ENCODE peak calls at places on chromosomes 3 and 15, in seven cellular contexts. J is IMR-90, E is K562, S is fibroblast of lung, N is H9, I is MM.1S, R is OCI-LY7. Z is an unnamed sample.

GRCh38 chr3:18236726-18237125 is 188.4 kb downstream of the SATB1 start:
- DNase-seq in E (no peak), R (no peak), I (no peak), S (no peak), J (no peak), N (no peak), Z (no peak)

GRCh38 chr15:76118767-76119166 is 59.0 kb downstream of the TMEM266 start:
- DNase-seq in R (no peak), E (no peak), N (no peak), J (no peak), S (no peak), I (no peak), Z (no peak)

GRCh38 chr15:74723187-74723586 is 2.1 kb downstream of the CYP1A1 start:
- DNase-seq in I (no peak), S (no peak), J (no peak), N (no peak), R (no peak), E (no peak), Z (no peak)

GRCh38 chr3:180275176-180275575 is 238.4 kb upstream of the PEX5L start:
- DNase-seq in E (no peak), I (no peak), S (no peak), R (no peak), J (no peak), N (no peak), Z (no peak)

GRCh38 chr15:34616613-34617012 is 33.2 kb upstream of the GOLGA8B start:
- DNase-seq in N (no peak), R (no peak), S (peak; percentile 52), J (peak; percentile 49), E (peak; percentile 26), I (no peak), Z (peak; percentile 38)

GRCh38 chr15:44066211-44066827 is 128.8 kb downstream of the FRMD5 start:
- DNase-seq in S (peak; percentile 40), N (peak; percentile 66), J (peak; percentile 72), E (peak; percentile 54), R (peak; percentile 83), I (peak; percentile 80), Z (peak; percentile 68)

GRCh38 chr15:89486726-89487050 is 9.7 kb downstream of the RHCG start:
- DNase-seq in E (peak; percentile 74), N (peak; percentile 79), J (no peak), I (peak; percentile 18), S (no peak), R (no peak), Z (no peak)

GRCh38 chr3:23981955-23982354 is 36.9 kb downstream of the NR1D2 start:
- DNase-seq in N (peak; percentile 70), R (no peak), I (no peak), S (no peak), E (no peak), J (no peak), Z (no peak)

GRCh38 chr3:3015472-3016089 is 94.6 kb downstream of the IL5RA start:
- DNase-seq in R (no peak), I (peak; percentile 30), S (peak; percentile 7), E (no peak), N (no peak), J (peak; percentile 23), Z (peak; percentile 8)

GRCh38 chr15:95439812-95440380 is 890.6 kb upstream of the NR2F2 start:
- DNase-seq in R (no peak), E (no peak), I (no peak), J (peak; percentile 68), N (no peak), S (peak; percentile 71), Z (no peak)

GRCh38 chr3:176513604-176514003 is 683.7 kb downstream of the TBL1XR1 start:
- DNase-seq in I (no peak), R (peak; percentile 10), S (no peak), J (no peak), E (no peak), N (no peak), Z (no peak)

GRCh38 chr3:48125026-48125704 is 63.1 kb downstream of the CDC25A start:
- DNase-seq in E (no peak), N (peak; percentile 46), R (no peak), S (peak; percentile 95), J (peak; percentile 91), I (no peak), Z (no peak)

GRCh38 chr3:45311327-45311726 is 77.0 kb upstream of the LARS2 start:
- DNase-seq in R (no peak), E (no peak), N (no peak), I (no peak), S (no peak), J (no peak), Z (no peak)

GRCh38 chr15:29822100-29822684 is at the start of gene TJP1:
- DNase-seq in I (peak; percentile 47), E (peak; percentile 87), S (peak; percentile 76), N (peak; percentile 83), R (no peak), J (peak; percentile 74), Z (no peak)

GRCh38 chr3:30341851-30342250 is 264.6 kb upstream of the TGFBR2 start:
- DNase-seq in E (no peak), S (peak; percentile 46), J (no peak), I (no peak), N (no peak), R (no peak), Z (no peak)

GRCh38 chr15:27762471-27762870 is 336.6 kb downstream of the OCA2 start:
- DNase-seq in E (no peak), I (no peak), S (no peak), R (no peak), N (no peak), J (no peak), Z (no peak)

GRCh38 chr15:64017082-64017588 is 29.1 kb downstream of the DAPK2 start:
- DNase-seq in I (no peak), E (no peak), N (no peak), J (peak; percentile 49), S (peak; percentile 74), R (no peak), Z (peak; percentile 59)

GRCh38 chr3:119279101-119279554 is 15.1 kb upstream of the ARHGAP31 start:
- DNase-seq in I (no peak), R (no peak), N (no peak), J (no peak), E (no peak), S (no peak), Z (no peak)

GRCh38 chr3:147395975-147396708 is 10.2 kb downstream of the ZIC4 start:
- DNase-seq in J (no peak), R (no peak), S (no peak), E (no peak), I (no peak), N (no peak), Z (no peak)

GRCh38 chr3:23206371-23206770 is 3.2 kb downstream of the UBE2E2 start:
- DNase-seq in N (no peak), I (no peak), R (peak; percentile 18), E (no peak), J (no peak), S (no peak), Z (no peak)

DNA sequence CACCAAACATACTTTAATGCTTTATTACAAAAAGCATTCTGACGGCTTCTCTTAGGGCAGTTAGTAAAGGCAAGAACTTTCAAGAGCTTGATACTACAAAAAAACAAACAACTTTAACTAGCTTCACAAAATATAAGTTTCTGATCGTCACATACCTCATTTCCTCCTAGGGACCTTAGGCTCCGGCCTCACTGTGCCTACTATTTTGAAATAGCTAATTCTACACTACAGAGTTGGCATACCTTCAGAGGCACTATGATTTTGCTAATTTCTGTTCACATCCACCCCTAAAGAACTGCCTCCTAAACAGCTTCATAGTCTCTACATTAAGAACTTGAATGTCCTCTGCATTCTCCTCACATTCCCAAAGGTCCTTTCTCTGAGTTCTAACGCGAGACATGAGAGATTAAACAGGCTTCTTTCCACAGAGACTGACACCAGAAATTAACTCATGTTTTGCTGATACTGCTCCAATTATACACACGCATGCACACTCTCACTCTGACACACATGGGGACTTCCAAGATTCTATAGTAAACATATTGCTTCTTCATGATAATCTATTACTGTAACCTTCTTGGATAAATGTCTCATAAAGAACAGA is 75.5 kb downstream of the DLG1 start:
- DNase-seq in J (no peak), I (no peak), E (no peak), S (no peak), N (no peak), R (no peak), Z (no peak)
- H4K20me1 ChIP-seq in J (peaks cover 33% of the 10 kb centered on the region), I (peaks cover 9% of the 10 kb centered on the region), E (peaks cover 10% of the 10 kb centered on the region), S (peaks cover 2% of the 10 kb centered on the region), N (no peaks in the 10 kb centered on the region), R (peaks cover 40% of the 10 kb centered on the region), Z (peaks cover 22% of the 10 kb centered on the region)

GRCh38 chr3:126753191-126754160 is 49.4 kb downstream of the CHCHD6 start:
- DNase-seq in E (no peak), I (no peak), N (no peak), R (no peak), S (peak; percentile 85), J (peak; percentile 63), Z (no peak)

GRCh38 chr3:126758019-126758418 is 54.0 kb downstream of the CHCHD6 start:
- DNase-seq in R (no peak), N (no peak), J (no peak), S (no peak), I (no peak), E (no peak), Z (no peak)

GRCh38 chr3:126758882-126759281 is 54.8 kb downstream of the CHCHD6 start:
- DNase-seq in I (no peak), E (no peak), N (no peak), S (no peak), J (no peak), R (no peak), Z (no peak)

GRCh38 chr3:126752303-126753190 is 48.5 kb downstream of the CHCHD6 start:
- DNase-seq in N (peak; percentile 94), I (peak; percentile 65), R (peak; percentile 66), E (peak; percentile 66), J (peak; percentile 78), S (peak; percentile 72), Z (peak; percentile 38)

DNA sequence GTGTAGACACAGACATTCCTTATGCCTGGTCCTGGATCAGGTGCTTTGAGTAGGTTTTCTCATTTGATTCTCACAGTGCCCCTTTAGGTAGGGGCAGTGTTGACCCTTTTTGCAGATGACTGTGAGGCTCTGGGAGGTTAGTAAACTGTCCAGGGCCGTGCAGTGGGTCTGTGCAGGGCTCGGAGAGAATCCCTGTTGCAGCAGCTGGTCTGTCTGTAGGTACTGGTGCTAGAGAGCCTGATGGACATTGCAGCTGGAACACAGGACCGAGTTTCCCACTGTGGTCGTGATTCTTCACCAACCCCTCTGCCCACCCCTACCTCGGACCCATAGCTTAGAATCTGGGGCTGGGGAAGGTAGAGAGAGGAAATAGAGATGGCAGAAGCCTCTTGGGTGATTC is 51.8 kb downstream of the CHCHD6 start:
- DNase-seq in R (no peak), I (no peak), N (no peak), S (no peak), E (no peak), J (no peak), Z (no peak)
- H4K20me1 ChIP-seq in R (no peaks in the 10 kb centered on the region), I (no peaks in the 10 kb centered on the region), N (no peaks in the 10 kb centered on the region), S (no peaks in the 10 kb centered on the region), E (no peaks in the 10 kb centered on the region), J (no peaks in the 10 kb centered on the region), Z (no peaks in the 10 kb centered on the region)

DNA sequence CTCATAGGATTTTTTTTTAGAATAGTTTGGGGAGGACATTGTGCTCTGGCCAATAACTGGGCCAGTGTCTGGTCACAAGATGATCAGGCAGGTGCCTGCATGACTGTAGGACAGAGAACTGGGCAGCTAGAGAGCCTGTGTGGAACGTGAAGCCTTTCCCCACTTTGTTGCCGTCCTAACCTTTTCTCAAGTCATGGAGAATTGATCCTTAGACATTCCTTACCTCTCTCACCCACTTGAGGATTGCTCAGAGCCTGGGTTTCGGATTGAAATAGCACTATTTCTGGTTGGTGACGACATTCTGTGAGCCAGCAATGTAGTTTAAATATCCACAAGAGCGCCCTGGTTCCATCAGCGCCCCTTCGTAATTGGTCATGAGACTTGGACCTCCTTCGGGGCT is 138.4 kb downstream of the IGF1R start:
- DNase-seq in J (no peak), S (no peak), E (no peak), I (no peak), N (no peak), R (no peak), Z (no peak)
- H4K20me1 ChIP-seq in J (peaks cover 73% of the 10 kb centered on the region), S (no peaks in the 10 kb centered on the region), E (peaks cover 4% of the 10 kb centered on the region), I (no peaks in the 10 kb centered on the region), N (no peaks in the 10 kb centered on the region), R (peaks cover 4% of the 10 kb centered on the region), Z (no peaks in the 10 kb centered on the region)

GRCh38 chr3:71360170-71360569 is 223.4 kb downstream of the FOXP1 start:
- DNase-seq in R (no peak), S (no peak), I (no peak), N (no peak), E (no peak), J (no peak), Z (no peak)
- H4K20me1 ChIP-seq in R (peaks cover 8% of the 10 kb centered on the region), S (no peaks in the 10 kb centered on the region), I (no peaks in the 10 kb centered on the region), N (no peaks in the 10 kb centered on the region), E (no peaks in the 10 kb centered on the region), J (no peaks in the 10 kb centered on the region), Z (no peaks in the 10 kb centered on the region)

Z was measured in HCT116.